ENCODE peak calls at places on chromosomes 12 and 14, in ten cellular contexts. One of them, this sample, is unnamed.

GRCh38 chr12:3537916-3538690 is 47.1 kb downstream of the PRMT8 start:
- DNase-seq in Right ventricle myocardium superior: no peak
- DNase-seq in HT-29: no peak
- DNase-seq in posterior cingulate gyrus: no peak
- DNase-seq in HS-5: no peak
- DNase-seq in stimulated activated CD8-positive, alpha-beta memory T cell treated with anti-CD3 and anti-CD28 coated beads, Interleukin-2, amount 100 ng/mL, for 48 hours: no peak
- DNase-seq in GM23248: no peak
- DNase-seq in AG08395: no peak
- DNase-seq in body of pancreas: no peak
- DNase-seq in stimulated activated CD4-positive, alpha-beta T cell treated with anti-CD3 and anti-CD28 coated beads, Interleukin-4, amount 100 ng/mL, for 24 hours: no peak
- DNase-seq in this sample: no peak

GRCh38 chr12:79299447-79300198 is 391.1 kb downstream of the PAWR start:
- DNase-seq in Right ventricle myocardium superior: no peak
- DNase-seq in HT-29: no peak
- DNase-seq in posterior cingulate gyrus: no peak
- DNase-seq in HS-5: no peak
- DNase-seq in stimulated activated CD8-positive, alpha-beta memory T cell treated with anti-CD3 and anti-CD28 coated beads, Interleukin-2, amount 100 ng/mL, for 48 hours: no peak
- DNase-seq in GM23248: no peak
- DNase-seq in AG08395: no peak
- DNase-seq in body of pancreas: no peak
- DNase-seq in stimulated activated CD4-positive, alpha-beta T cell treated with anti-CD3 and anti-CD28 coated beads, Interleukin-4, amount 100 ng/mL, for 24 hours: no peak
- DNase-seq in this sample: no peak

GRCh38 chr12:68746572-68747180 is 700 bp downstream of the SLC35E3 start:
- DNase-seq in Right ventricle myocardium superior: peak
- DNase-seq in HT-29: peak
- DNase-seq in posterior cingulate gyrus: peak
- DNase-seq in HS-5: no peak
- DNase-seq in stimulated activated CD8-positive, alpha-beta memory T cell treated with anti-CD3 and anti-CD28 coated beads, Interleukin-2, amount 100 ng/mL, for 48 hours: peak
- DNase-seq in GM23248: peak
- DNase-seq in AG08395: peak
- DNase-seq in body of pancreas: peak
- DNase-seq in stimulated activated CD4-positive, alpha-beta T cell treated with anti-CD3 and anti-CD28 coated beads, Interleukin-4, amount 100 ng/mL, for 24 hours: peak
- DNase-seq in this sample: peak

GRCh38 chr14:36784541-36784940 is 122.9 kb downstream of the PAX9 start:
- DNase-seq in Right ventricle myocardium superior: no peak
- DNase-seq in HT-29: no peak
- DNase-seq in posterior cingulate gyrus: no peak
- DNase-seq in HS-5: no peak
- DNase-seq in stimulated activated CD8-positive, alpha-beta memory T cell treated with anti-CD3 and anti-CD28 coated beads, Interleukin-2, amount 100 ng/mL, for 48 hours: no peak
- DNase-seq in GM23248: no peak
- DNase-seq in AG08395: no peak
- DNase-seq in body of pancreas: no peak
- DNase-seq in stimulated activated CD4-positive, alpha-beta T cell treated with anti-CD3 and anti-CD28 coated beads, Interleukin-4, amount 100 ng/mL, for 24 hours: no peak
- DNase-seq in this sample: no peak

GRCh38 chr12:106455100-106455499 is 97.6 kb downstream of the POLR3B start:
- DNase-seq in Right ventricle myocardium superior: no peak
- DNase-seq in HT-29: no peak
- DNase-seq in posterior cingulate gyrus: no peak
- DNase-seq in HS-5: no peak
- DNase-seq in stimulated activated CD8-positive, alpha-beta memory T cell treated with anti-CD3 and anti-CD28 coated beads, Interleukin-2, amount 100 ng/mL, for 48 hours: no peak
- DNase-seq in GM23248: no peak
- DNase-seq in AG08395: no peak
- DNase-seq in body of pancreas: no peak
- DNase-seq in stimulated activated CD4-positive, alpha-beta T cell treated with anti-CD3 and anti-CD28 coated beads, Interleukin-4, amount 100 ng/mL, for 24 hours: no peak
- DNase-seq in this sample: no peak

GRCh38 chr12:131129839-131130238 is 176.1 kb downstream of the ADGRD1 start:
- DNase-seq in Right ventricle myocardium superior: no peak
- DNase-seq in HT-29: no peak
- DNase-seq in posterior cingulate gyrus: no peak
- DNase-seq in HS-5: no peak
- DNase-seq in stimulated activated CD8-positive, alpha-beta memory T cell treated with anti-CD3 and anti-CD28 coated beads, Interleukin-2, amount 100 ng/mL, for 48 hours: no peak
- DNase-seq in GM23248: peak
- DNase-seq in AG08395: peak
- DNase-seq in body of pancreas: no peak
- DNase-seq in stimulated activated CD4-positive, alpha-beta T cell treated with anti-CD3 and anti-CD28 coated beads, Interleukin-4, amount 100 ng/mL, for 24 hours: no peak
- DNase-seq in this sample: no peak

GRCh38 chr14:100531591-100532121 is 55.6 kb downstream of the BEGAIN start:
- DNase-seq in Right ventricle myocardium superior: no peak
- DNase-seq in HT-29: no peak
- DNase-seq in posterior cingulate gyrus: no peak
- DNase-seq in HS-5: no peak
- DNase-seq in stimulated activated CD8-positive, alpha-beta memory T cell treated with anti-CD3 and anti-CD28 coated beads, Interleukin-2, amount 100 ng/mL, for 48 hours: no peak
- DNase-seq in GM23248: no peak
- DNase-seq in AG08395: no peak
- DNase-seq in body of pancreas: peak
- DNase-seq in stimulated activated CD4-positive, alpha-beta T cell treated with anti-CD3 and anti-CD28 coated beads, Interleukin-4, amount 100 ng/mL, for 24 hours: peak
- DNase-seq in this sample: peak

GRCh38 chr12:105162174-105162573 is 54.6 kb downstream of the WASHC4 start:
- DNase-seq in Right ventricle myocardium superior: no peak
- DNase-seq in HT-29: no peak
- DNase-seq in posterior cingulate gyrus: no peak
- DNase-seq in HS-5: no peak
- DNase-seq in stimulated activated CD8-positive, alpha-beta memory T cell treated with anti-CD3 and anti-CD28 coated beads, Interleukin-2, amount 100 ng/mL, for 48 hours: no peak
- DNase-seq in GM23248: no peak
- DNase-seq in AG08395: no peak
- DNase-seq in body of pancreas: no peak
- DNase-seq in stimulated activated CD4-positive, alpha-beta T cell treated with anti-CD3 and anti-CD28 coated beads, Interleukin-4, amount 100 ng/mL, for 24 hours: no peak
- DNase-seq in this sample: no peak

GRCh38 chr14:44379292-44379977 is 127.6 kb downstream of the FSCB start:
- DNase-seq in Right ventricle myocardium superior: no peak
- DNase-seq in HT-29: no peak
- DNase-seq in posterior cingulate gyrus: no peak
- DNase-seq in HS-5: no peak
- DNase-seq in stimulated activated CD8-positive, alpha-beta memory T cell treated with anti-CD3 and anti-CD28 coated beads, Interleukin-2, amount 100 ng/mL, for 48 hours: no peak
- DNase-seq in GM23248: no peak
- DNase-seq in AG08395: no peak
- DNase-seq in body of pancreas: no peak
- DNase-seq in stimulated activated CD4-positive, alpha-beta T cell treated with anti-CD3 and anti-CD28 coated beads, Interleukin-4, amount 100 ng/mL, for 24 hours: no peak
- DNase-seq in this sample: no peak

GRCh38 chr14:74875204-74875603 is 741 bp downstream of the PROX2 start:
- DNase-seq in Right ventricle myocardium superior: no peak
- DNase-seq in HT-29: no peak
- DNase-seq in posterior cingulate gyrus: no peak
- DNase-seq in HS-5: no peak
- DNase-seq in stimulated activated CD8-positive, alpha-beta memory T cell treated with anti-CD3 and anti-CD28 coated beads, Interleukin-2, amount 100 ng/mL, for 48 hours: no peak
- DNase-seq in GM23248: no peak
- DNase-seq in AG08395: no peak
- DNase-seq in body of pancreas: no peak
- DNase-seq in stimulated activated CD4-positive, alpha-beta T cell treated with anti-CD3 and anti-CD28 coated beads, Interleukin-4, amount 100 ng/mL, for 24 hours: no peak
- DNase-seq in this sample: no peak

GRCh38 chr12:111069886-111070285 is 149.5 kb upstream of the MYL2 start:
- DNase-seq in Right ventricle myocardium superior: no peak
- DNase-seq in HT-29: no peak
- DNase-seq in posterior cingulate gyrus: no peak
- DNase-seq in HS-5: no peak
- DNase-seq in stimulated activated CD8-positive, alpha-beta memory T cell treated with anti-CD3 and anti-CD28 coated beads, Interleukin-2, amount 100 ng/mL, for 48 hours: no peak
- DNase-seq in GM23248: no peak
- DNase-seq in AG08395: no peak
- DNase-seq in body of pancreas: no peak
- DNase-seq in stimulated activated CD4-positive, alpha-beta T cell treated with anti-CD3 and anti-CD28 coated beads, Interleukin-4, amount 100 ng/mL, for 24 hours: no peak
- DNase-seq in this sample: no peak

GRCh38 chr12:114529956-114530355 is 124.0 kb upstream of the TBX5 start:
- DNase-seq in Right ventricle myocardium superior: no peak
- DNase-seq in HT-29: no peak
- DNase-seq in posterior cingulate gyrus: no peak
- DNase-seq in HS-5: no peak
- DNase-seq in stimulated activated CD8-positive, alpha-beta memory T cell treated with anti-CD3 and anti-CD28 coated beads, Interleukin-2, amount 100 ng/mL, for 48 hours: no peak
- DNase-seq in GM23248: peak
- DNase-seq in AG08395: peak
- DNase-seq in body of pancreas: no peak
- DNase-seq in stimulated activated CD4-positive, alpha-beta T cell treated with anti-CD3 and anti-CD28 coated beads, Interleukin-4, amount 100 ng/mL, for 24 hours: no peak
- DNase-seq in this sample: no peak

GRCh38 chr12:74537126-74537706 is 419 bp upstream of the ATXN7L3B start:
- DNase-seq in Right ventricle myocardium superior: no peak
- DNase-seq in HT-29: peak
- DNase-seq in posterior cingulate gyrus: no peak
- DNase-seq in HS-5: no peak
- DNase-seq in stimulated activated CD8-positive, alpha-beta memory T cell treated with anti-CD3 and anti-CD28 coated beads, Interleukin-2, amount 100 ng/mL, for 48 hours: no peak
- DNase-seq in GM23248: peak
- DNase-seq in AG08395: peak
- DNase-seq in body of pancreas: no peak
- DNase-seq in stimulated activated CD4-positive, alpha-beta T cell treated with anti-CD3 and anti-CD28 coated beads, Interleukin-4, amount 100 ng/mL, for 24 hours: no peak
- DNase-seq in this sample: peak

GRCh38 chr12:131103614-131104463 is 150.1 kb downstream of the ADGRD1 start:
- DNase-seq in Right ventricle myocardium superior: peak
- DNase-seq in HT-29: no peak
- DNase-seq in posterior cingulate gyrus: no peak
- DNase-seq in HS-5: no peak
- DNase-seq in stimulated activated CD8-positive, alpha-beta memory T cell treated with anti-CD3 and anti-CD28 coated beads, Interleukin-2, amount 100 ng/mL, for 48 hours: no peak
- DNase-seq in GM23248: no peak
- DNase-seq in AG08395: no peak
- DNase-seq in body of pancreas: no peak
- DNase-seq in stimulated activated CD4-positive, alpha-beta T cell treated with anti-CD3 and anti-CD28 coated beads, Interleukin-4, amount 100 ng/mL, for 24 hours: no peak
- DNase-seq in this sample: no peak

GRCh38 chr12:9651265-9651729 is 18.2 kb upstream of the CLEC2D start:
- DNase-seq in Right ventricle myocardium superior: no peak
- DNase-seq in HT-29: no peak
- DNase-seq in posterior cingulate gyrus: no peak
- DNase-seq in HS-5: peak
- DNase-seq in stimulated activated CD8-positive, alpha-beta memory T cell treated with anti-CD3 and anti-CD28 coated beads, Interleukin-2, amount 100 ng/mL, for 48 hours: peak
- DNase-seq in GM23248: peak
- DNase-seq in AG08395: peak
- DNase-seq in body of pancreas: no peak
- DNase-seq in stimulated activated CD4-positive, alpha-beta T cell treated with anti-CD3 and anti-CD28 coated beads, Interleukin-4, amount 100 ng/mL, for 24 hours: peak
- DNase-seq in this sample: no peak

GRCh38 chr14:21840765-21841164 is 167.1 kb upstream of the OR4E1 start:
- DNase-seq in Right ventricle myocardium superior: no peak
- DNase-seq in HT-29: peak
- DNase-seq in posterior cingulate gyrus: no peak
- DNase-seq in HS-5: no peak
- DNase-seq in stimulated activated CD8-positive, alpha-beta memory T cell treated with anti-CD3 and anti-CD28 coated beads, Interleukin-2, amount 100 ng/mL, for 48 hours: no peak
- DNase-seq in GM23248: no peak
- DNase-seq in AG08395: no peak
- DNase-seq in body of pancreas: no peak
- DNase-seq in stimulated activated CD4-positive, alpha-beta T cell treated with anti-CD3 and anti-CD28 coated beads, Interleukin-4, amount 100 ng/mL, for 24 hours: no peak
- DNase-seq in this sample: no peak

GRCh38 chr14:90375934-90376333 is 20.9 kb upstream of the CALM1 start:
- DNase-seq in Right ventricle myocardium superior: no peak
- DNase-seq in HT-29: no peak
- DNase-seq in posterior cingulate gyrus: no peak
- DNase-seq in HS-5: no peak
- DNase-seq in stimulated activated CD8-positive, alpha-beta memory T cell treated with anti-CD3 and anti-CD28 coated beads, Interleukin-2, amount 100 ng/mL, for 48 hours: no peak
- DNase-seq in GM23248: no peak
- DNase-seq in AG08395: no peak
- DNase-seq in body of pancreas: no peak
- DNase-seq in stimulated activated CD4-positive, alpha-beta T cell treated with anti-CD3 and anti-CD28 coated beads, Interleukin-4, amount 100 ng/mL, for 24 hours: no peak
- DNase-seq in this sample: no peak

GRCh38 chr12:113231275-113232231 is 10.3 kb downstream of the TPCN1 start:
- DNase-seq in Right ventricle myocardium superior: no peak
- DNase-seq in HT-29: no peak
- DNase-seq in posterior cingulate gyrus: no peak
- DNase-seq in HS-5: no peak
- DNase-seq in stimulated activated CD8-positive, alpha-beta memory T cell treated with anti-CD3 and anti-CD28 coated beads, Interleukin-2, amount 100 ng/mL, for 48 hours: no peak
- DNase-seq in GM23248: peak
- DNase-seq in AG08395: no peak
- DNase-seq in body of pancreas: peak
- DNase-seq in stimulated activated CD4-positive, alpha-beta T cell treated with anti-CD3 and anti-CD28 coated beads, Interleukin-4, amount 100 ng/mL, for 24 hours: no peak
- DNase-seq in this sample: peak

GRCh38 chr14:97074860-97075259 is 277.7 kb downstream of the VRK1 start:
- DNase-seq in Right ventricle myocardium superior: no peak
- DNase-seq in HT-29: no peak
- DNase-seq in posterior cingulate gyrus: no peak
- DNase-seq in HS-5: no peak
- DNase-seq in stimulated activated CD8-positive, alpha-beta memory T cell treated with anti-CD3 and anti-CD28 coated beads, Interleukin-2, amount 100 ng/mL, for 48 hours: no peak
- DNase-seq in GM23248: no peak
- DNase-seq in AG08395: no peak
- DNase-seq in body of pancreas: no peak
- DNase-seq in stimulated activated CD4-positive, alpha-beta T cell treated with anti-CD3 and anti-CD28 coated beads, Interleukin-4, amount 100 ng/mL, for 24 hours: no peak
- DNase-seq in this sample: no peak

GRCh38 chr12:29561736-29562135 is 64.2 kb upstream of the OVCH1 start:
- DNase-seq in Right ventricle myocardium superior: no peak
- DNase-seq in HT-29: no peak
- DNase-seq in posterior cingulate gyrus: no peak
- DNase-seq in HS-5: no peak
- DNase-seq in stimulated activated CD8-positive, alpha-beta memory T cell treated with anti-CD3 and anti-CD28 coated beads, Interleukin-2, amount 100 ng/mL, for 48 hours: no peak
- DNase-seq in GM23248: no peak
- DNase-seq in AG08395: no peak
- DNase-seq in body of pancreas: no peak
- DNase-seq in stimulated activated CD4-positive, alpha-beta T cell treated with anti-CD3 and anti-CD28 coated beads, Interleukin-4, amount 100 ng/mL, for 24 hours: no peak
- DNase-seq in this sample: no peak

GRCh38 chr12:108320503-108321293 is 18.4 kb downstream of the CMKLR1 start:
- DNase-seq in Right ventricle myocardium superior: no peak
- DNase-seq in HT-29: no peak
- DNase-seq in posterior cingulate gyrus: no peak
- DNase-seq in HS-5: no peak
- DNase-seq in stimulated activated CD8-positive, alpha-beta memory T cell treated with anti-CD3 and anti-CD28 coated beads, Interleukin-2, amount 100 ng/mL, for 48 hours: no peak
- DNase-seq in GM23248: no peak
- DNase-seq in AG08395: no peak
- DNase-seq in body of pancreas: no peak
- DNase-seq in stimulated activated CD4-positive, alpha-beta T cell treated with anti-CD3 and anti-CD28 coated beads, Interleukin-4, amount 100 ng/mL, for 24 hours: no peak
- DNase-seq in this sample: no peak

GRCh38 chr12:115191342-115191741 is 507.4 kb upstream of the TBX3 start:
- DNase-seq in Right ventricle myocardium superior: no peak
- DNase-seq in HT-29: no peak
- DNase-seq in posterior cingulate gyrus: no peak
- DNase-seq in HS-5: no peak
- DNase-seq in stimulated activated CD8-positive, alpha-beta memory T cell treated with anti-CD3 and anti-CD28 coated beads, Interleukin-2, amount 100 ng/mL, for 48 hours: no peak
- DNase-seq in GM23248: peak
- DNase-seq in AG08395: no peak
- DNase-seq in body of pancreas: no peak
- DNase-seq in stimulated activated CD4-positive, alpha-beta T cell treated with anti-CD3 and anti-CD28 coated beads, Interleukin-4, amount 100 ng/mL, for 24 hours: no peak
- DNase-seq in this sample: no peak

GRCh38 chr12:92074889-92075288 is 70.8 kb downstream of the BTG1 start:
- DNase-seq in Right ventricle myocardium superior: no peak
- DNase-seq in HT-29: no peak
- DNase-seq in posterior cingulate gyrus: no peak
- DNase-seq in HS-5: no peak
- DNase-seq in stimulated activated CD8-positive, alpha-beta memory T cell treated with anti-CD3 and anti-CD28 coated beads, Interleukin-2, amount 100 ng/mL, for 48 hours: no peak
- DNase-seq in GM23248: no peak
- DNase-seq in AG08395: no peak
- DNase-seq in body of pancreas: no peak
- DNase-seq in stimulated activated CD4-positive, alpha-beta T cell treated with anti-CD3 and anti-CD28 coated beads, Interleukin-4, amount 100 ng/mL, for 24 hours: no peak
- DNase-seq in this sample: no peak

GRCh38 chr12:34292736-34293625 is 270.7 kb downstream of the ALG10 start:
- DNase-seq in Right ventricle myocardium superior: peak
- DNase-seq in HT-29: no peak
- DNase-seq in posterior cingulate gyrus: no peak
- DNase-seq in HS-5: no peak
- DNase-seq in stimulated activated CD8-positive, alpha-beta memory T cell treated with anti-CD3 and anti-CD28 coated beads, Interleukin-2, amount 100 ng/mL, for 48 hours: no peak
- DNase-seq in GM23248: no peak
- DNase-seq in AG08395: no peak
- DNase-seq in body of pancreas: peak
- DNase-seq in stimulated activated CD4-positive, alpha-beta T cell treated with anti-CD3 and anti-CD28 coated beads, Interleukin-4, amount 100 ng/mL, for 24 hours: no peak
- DNase-seq in this sample: no peak

GRCh38 chr14:42947991-42948390 is 1341.3 kb downstream of the LRFN5 start:
- DNase-seq in Right ventricle myocardium superior: no peak
- DNase-seq in HT-29: no peak
- DNase-seq in posterior cingulate gyrus: no peak
- DNase-seq in HS-5: no peak
- DNase-seq in stimulated activated CD8-positive, alpha-beta memory T cell treated with anti-CD3 and anti-CD28 coated beads, Interleukin-2, amount 100 ng/mL, for 48 hours: no peak
- DNase-seq in GM23248: no peak
- DNase-seq in AG08395: no peak
- DNase-seq in body of pancreas: no peak
- DNase-seq in stimulated activated CD4-positive, alpha-beta T cell treated with anti-CD3 and anti-CD28 coated beads, Interleukin-4, amount 100 ng/mL, for 24 hours: no peak
- DNase-seq in this sample: no peak

GRCh38 chr14:96940009-96940408 is 142.8 kb downstream of the VRK1 start:
- DNase-seq in Right ventricle myocardium superior: no peak
- DNase-seq in HT-29: peak
- DNase-seq in posterior cingulate gyrus: no peak
- DNase-seq in HS-5: no peak
- DNase-seq in stimulated activated CD8-positive, alpha-beta memory T cell treated with anti-CD3 and anti-CD28 coated beads, Interleukin-2, amount 100 ng/mL, for 48 hours: no peak
- DNase-seq in GM23248: peak
- DNase-seq in AG08395: no peak
- DNase-seq in body of pancreas: no peak
- DNase-seq in stimulated activated CD4-positive, alpha-beta T cell treated with anti-CD3 and anti-CD28 coated beads, Interleukin-4, amount 100 ng/mL, for 24 hours: no peak
- DNase-seq in this sample: peak

GRCh38 chr12:2248901-2249381 is 196.2 kb downstream of the CACNA1C start:
- DNase-seq in Right ventricle myocardium superior: no peak
- DNase-seq in HT-29: no peak
- DNase-seq in posterior cingulate gyrus: no peak
- DNase-seq in HS-5: no peak
- DNase-seq in stimulated activated CD8-positive, alpha-beta memory T cell treated with anti-CD3 and anti-CD28 coated beads, Interleukin-2, amount 100 ng/mL, for 48 hours: no peak
- DNase-seq in GM23248: peak
- DNase-seq in AG08395: no peak
- DNase-seq in body of pancreas: no peak
- DNase-seq in stimulated activated CD4-positive, alpha-beta T cell treated with anti-CD3 and anti-CD28 coated beads, Interleukin-4, amount 100 ng/mL, for 24 hours: no peak
- DNase-seq in this sample: no peak

GRCh38 chr12:120849765-120850164 is 54.4 kb downstream of the SPPL3 start:
- DNase-seq in Right ventricle myocardium superior: no peak
- DNase-seq in HT-29: no peak
- DNase-seq in posterior cingulate gyrus: no peak
- DNase-seq in HS-5: peak
- DNase-seq in stimulated activated CD8-positive, alpha-beta memory T cell treated with anti-CD3 and anti-CD28 coated beads, Interleukin-2, amount 100 ng/mL, for 48 hours: no peak
- DNase-seq in GM23248: peak
- DNase-seq in AG08395: peak
- DNase-seq in body of pancreas: peak
- DNase-seq in stimulated activated CD4-positive, alpha-beta T cell treated with anti-CD3 and anti-CD28 coated beads, Interleukin-4, amount 100 ng/mL, for 24 hours: no peak
- DNase-seq in this sample: peak